ENCODE peak calls at places on chromosomes 2 and 18, in ten cellular contexts. X is CD4-positive, CD25-positive, alpha-beta regulatory T cell; E is cardiac fibroblast; Z is HCT116; Q is amniotic epithelial cell; V is amygdala; M is fibroblast of mammary gland; H is NCI-H1694; A is C1 segment of cervical spinal cord; S is HFF-Myc. W is an unnamed sample.

GRCh38 chr18:59140287-59140885 is 702 bp downstream of the SEC11C start:
- DNase-seq in X (no peak), E (peak), Q (peak), Z (no peak), S (no peak), M (peak), H (no peak), A (peak), V (no peak), W (no peak)

GRCh38 chr18:36511791-36512352 is 214.4 kb downstream of the FHOD3 start:
- DNase-seq in X (no peak), V (no peak), A (no peak), E (peak), M (peak), Q (peak), H (no peak), S (no peak), Z (no peak), W (no peak)

GRCh38 chr2:74428675-74429074 is 7.1 kb downstream of the WDR54 start:
- DNase-seq in V (no peak), X (no peak), M (no peak), H (no peak), A (no peak), Z (no peak), E (no peak), S (no peak), Q (no peak), W (no peak)

GRCh38 chr2:121429119-121429903 is 101.4 kb upstream of the RNU4ATAC start:
- DNase-seq in E (peak), V (no peak), S (peak), Q (peak), H (no peak), Z (no peak), X (no peak), A (no peak), M (peak), W (no peak)

GRCh38 chr2:183222751-183223150 is 98.5 kb downstream of the NUP35 start:
- DNase-seq in V (no peak), X (no peak), S (no peak), Q (no peak), Z (no peak), M (no peak), H (no peak), E (no peak), A (no peak), W (no peak)

GRCh38 chr2:112877423-112877822 is 33.5 kb upstream of the IL37 start:
- DNase-seq in A (no peak), Q (peak), H (no peak), M (peak), E (no peak), V (no peak), S (no peak), X (no peak), Z (no peak), W (no peak)

GRCh38 chr2:170660406-170660805 is 54.7 kb upstream of the SP5 start:
- DNase-seq in Z (no peak), A (no peak), S (no peak), Q (no peak), M (peak), X (no peak), E (peak), V (no peak), H (peak), W (no peak)

GRCh38 chr2:102100371-102101096 is 42.0 kb upstream of the IL1R1 start:
- DNase-seq in Q (peak), H (no peak), V (no peak), M (peak), X (no peak), S (no peak), Z (no peak), A (no peak), E (peak), W (no peak)

GRCh38 chr2:181858600-181858999 is 32.9 kb upstream of the ITPRID2 start:
- DNase-seq in H (no peak), S (no peak), Q (no peak), E (no peak), Z (no peak), M (no peak), V (no peak), A (no peak), X (no peak), W (no peak)

GRCh38 chr2:219272995-219273394 is 6.2 kb upstream of the DNAJB2 start:
- DNase-seq in S (no peak), Q (peak), M (no peak), Z (no peak), A (no peak), H (no peak), X (no peak), V (no peak), E (no peak), W (no peak)